ENCODE peak calls at places on chromosomes 6 and 20, in six cellular contexts. H is RCC 7860, O is lung microvascular endothelial cell, D is NCI-H460, Y is fibroblast of mammary gland, L is NCI-H2171 treated with DMSO at 0.1 percent for 48 hours. I is an unnamed sample.

GRCh38 chr6:12656841-12657435 is 59.6 kb upstream of the PHACTR1 start:
- DNase-seq in Y (no peak), O (no peak), H (no peak), L (no peak), D (no peak), I (peak; percentile 44)

GRCh38 chr6:87949194-87949593 is 98.4 kb upstream of the SPACA1 start:
- DNase-seq in Y (no peak), L (no peak), D (no peak), O (no peak), H (no peak), I (no peak)

GRCh38 chr6:16477367-16478149 is 239.2 kb downstream of the GMPR start:
- DNase-seq in O (peak; percentile 60), L (no peak), H (no peak), D (no peak), Y (no peak), I (no peak)

GRCh38 chr20:33415948-33416347 is 14.6 kb upstream of the CDK5RAP1 start:
- DNase-seq in D (peak; percentile 30), O (peak; percentile 63), H (no peak), Y (peak; percentile 55), L (no peak), I (peak; percentile 46)

GRCh38 chr6:63963756-63964315 is 328.2 kb downstream of the PHF3 start:
- DNase-seq in L (peak; percentile 6), H (no peak), O (no peak), D (no peak), Y (no peak), I (no peak)

GRCh38 chr6:168440520-168441433 is at the start of gene SMOC2:
- DNase-seq in H (no peak), Y (no peak), D (no peak), O (no peak), L (no peak), I (no peak)

GRCh38 chr6:138545621-138545980 is 46.3 kb upstream of the NHSL1 start:
- DNase-seq in H (no peak), L (no peak), O (peak; percentile 85), D (peak; percentile 55), Y (peak; percentile 39), I (peak; percentile 64)

GRCh38 chr6:145673504-145673903 is 61.8 kb downstream of the EPM2A start:
- DNase-seq in Y (no peak), O (peak; percentile 35), D (no peak), L (no peak), H (no peak), I (no peak)

GRCh38 chr6:6836609-6837406 is 248.3 kb downstream of the LY86 start:
- DNase-seq in L (no peak), O (no peak), Y (no peak), H (no peak), D (no peak), I (no peak)

GRCh38 chr6:73803562-73804221 is 107.7 kb downstream of the CD109 start:
- DNase-seq in L (peak; percentile 2), D (peak; percentile 59), Y (peak; percentile 95), H (peak; percentile 23), O (peak; percentile 64), I (peak; percentile 86)

GRCh38 chr6:142934599-142934998 is 10.4 kb downstream of the HIVEP2 start:
- DNase-seq in L (no peak), Y (no peak), O (no peak), D (no peak), H (no peak), I (no peak)

GRCh38 chr6:170403451-170403850 is 96.9 kb downstream of the FAM120B start:
- DNase-seq in Y (peak; percentile 18), D (no peak), L (no peak), O (no peak), H (no peak), I (peak; percentile 23)

GRCh38 chr6:113464959-113465358 is 392.2 kb upstream of the MARCKS start:
- DNase-seq in Y (peak; percentile 91), D (peak; percentile 49), O (no peak), H (peak; percentile 64), L (no peak), I (peak; percentile 94)

GRCh38 chr20:36744764-36745191 is 1.1 kb downstream of the NDRG3 start:
- DNase-seq in L (peak; percentile 32), H (no peak), Y (peak; percentile 47), D (no peak), O (no peak), I (peak; percentile 23)

GRCh38 chr6:319177-320131 is 27.2 kb downstream of the DUSP22 start:
- DNase-seq in L (no peak), Y (no peak), D (no peak), H (no peak), O (no peak), I (no peak)

GRCh38 chr20:7432612-7433011 is 507.6 kb downstream of the HAO1 start:
- DNase-seq in O (no peak), D (no peak), L (no peak), H (no peak), Y (no peak), I (no peak)

GRCh38 chr6:52672422-52673025 is 1.6 kb downstream of the TMEM14A start:
- DNase-seq in O (no peak), L (no peak), Y (peak; percentile 52), D (no peak), H (peak; percentile 20), I (no peak)

GRCh38 chr6:15508363-15509330 is 154.2 kb downstream of the DTNBP1 start:
- DNase-seq in O (no peak), Y (no peak), L (peak; percentile 82), H (no peak), D (no peak), I (no peak)

GRCh38 chr20:54585222-54585621 is 109.8 kb downstream of the DOK5 start:
- DNase-seq in O (peak; percentile 37), D (no peak), L (no peak), H (no peak), Y (peak; percentile 1), I (no peak)

GRCh38 chr6:76992553-76992952 is 470.7 kb downstream of the HTR1B start:
- DNase-seq in L (no peak), Y (no peak), H (no peak), D (no peak), O (no peak), I (no peak)

I was measured in foreskin fibroblast.